ENCODE peak calls at places on chromosomes 5 and 9, in nine cellular contexts. E is activated CD4-positive, CD25-positive, alpha-beta regulatory T cell; L is iPS-NIHi11; G is head of caudate nucleus; Q is ELR; K is heart right ventricle; X is aorta; R is RWPE1; V is T-helper 2 cell. Z is an unnamed sample.

GRCh38 chr9:35232867-35233544 is 71.2 kb downstream of the UNC13B start:
- DNase-seq in E (no peak), L (no peak), G (no peak), Q (no peak), K (no peak), X (no peak), R (no peak), V (no peak), Z (no peak)

GRCh38 chr5:34553544-34553943 is 102.6 kb upstream of the RAI14 start:
- DNase-seq in E (no peak), L (no peak), G (no peak), Q (no peak), K (no peak), X (no peak), R (no peak), V (no peak), Z (no peak)

GRCh38 chr9:31275419-31275818 is 1109.0 kb upstream of the ACO1 start:
- DNase-seq in E (no peak), L (no peak), G (no peak), Q (no peak), K (no peak), X (no peak), R (no peak), V (no peak), Z (no peak)

GRCh38 chr9:123353984-123354591 is 1.9 kb upstream of the CRB2 start:
- DNase-seq in E (peak), L (peak), G (peak), Q (peak), K (peak), X (peak), R (peak), V (no peak), Z (peak)

GRCh38 chr5:135128361-135128760 is 94.3 kb upstream of the PITX1 start:
- DNase-seq in E (no peak), L (no peak), G (no peak), Q (no peak), K (no peak), X (no peak), R (no peak), V (no peak), Z (no peak)

GRCh38 chr9:110027624-110028023 is 180.3 kb downstream of the C9orf152 start:
- DNase-seq in E (no peak), L (peak), G (no peak), Q (peak), K (no peak), X (no peak), R (no peak), V (no peak), Z (peak)

GRCh38 chr5:133957591-133957990 is 10.8 kb downstream of the C5orf15 start:
- DNase-seq in E (no peak), L (no peak), G (no peak), Q (no peak), K (no peak), X (no peak), R (no peak), V (no peak), Z (no peak)

GRCh38 chr9:10946676-10947410 is 334.0 kb upstream of the PTPRD start:
- DNase-seq in E (no peak), L (no peak), G (no peak), Q (no peak), K (no peak), X (peak), R (no peak), V (no peak), Z (no peak)

GRCh38 chr5:153594785-153595184 is 104.3 kb downstream of the GRIA1 start:
- DNase-seq in E (no peak), L (no peak), G (no peak), Q (no peak), K (no peak), X (no peak), R (no peak), V (no peak), Z (no peak)

GRCh38 chr9:13436591-13436990 is 157.1 kb upstream of the MPDZ start:
- DNase-seq in E (no peak), L (no peak), G (no peak), Q (no peak), K (no peak), X (no peak), R (no peak), V (no peak), Z (peak)

GRCh38 chr5:31478901-31479300 is 53.0 kb downstream of the DROSHA start:
- DNase-seq in E (no peak), L (no peak), G (no peak), Q (no peak), K (no peak), X (no peak), R (no peak), V (no peak), Z (no peak)

GRCh38 chr9:21689851-21690250 is 112.6 kb upstream of the MTAP start:
- DNase-seq in E (no peak), L (no peak), G (no peak), Q (peak), K (no peak), X (no peak), R (peak), V (no peak), Z (no peak)

GRCh38 chr5:125323613-125324012 is 577.2 kb upstream of the ZNF608 start:
- DNase-seq in E (no peak), L (no peak), G (no peak), Q (no peak), K (no peak), X (no peak), R (no peak), V (no peak), Z (no peak)